ENCODE peak calls at places on chromosomes 16 and 17, in eight cellular contexts. O is stomach, J is HCT116, Q is breast epithelium, Y is GM23338, B is Panc1, X is GM12878, V is prostate gland. A is an unnamed sample.

GRCh38 chr16:79437764-79438728 is 162.5 kb downstream of the MAF start:
- DNase-seq in X (no peak), V (no peak), B (no peak), J (no peak), O (no peak), Y (peak; percentile 44), Q (peak; percentile 75), A (no peak)

GRCh38 chr16:66275795-66276428 is 90.6 kb upstream of the CDH5 start:
- DNase-seq in V (no peak), O (peak; percentile 45), J (peak; percentile 67), Q (no peak), Y (peak; percentile 89), B (peak; percentile 32), X (no peak), A (no peak)

GRCh38 chr17:39099686-39100293 is 51.6 kb downstream of the PLXDC1 start:
- DNase-seq in Q (no peak), X (no peak), J (no peak), V (no peak), Y (no peak), O (no peak), B (no peak), A (no peak)

GRCh38 chr17:42754782-42755181 is 6.2 kb upstream of the RAMP2 start:
- DNase-seq in J (no peak), V (no peak), Y (no peak), B (no peak), Q (no peak), X (no peak), O (no peak), A (no peak)

GRCh38 chr16:15808071-15808470 is 48.8 kb downstream of the MYH11 start:
- DNase-seq in Y (no peak), B (no peak), J (no peak), O (no peak), V (no peak), Q (no peak), X (no peak), A (no peak)

GRCh38 chr17:63843387-63844292 is 1.2 kb upstream of the SMARCD2 start:
- DNase-seq in X (peak; percentile 53), Q (peak; percentile 32), B (no peak), J (peak; percentile 40), O (peak; percentile 41), V (peak; percentile 28), Y (no peak), A (no peak)

GRCh38 chr17:60534010-60534555 is 8.0 kb upstream of the APPBP2 start:
- DNase-seq in Y (no peak), J (no peak), O (no peak), X (no peak), Q (no peak), B (no peak), V (no peak), A (no peak)

GRCh38 chr16:27405546-27406451 is 3.8 kb downstream of the IL21R start:
- DNase-seq in X (no peak), J (no peak), V (no peak), Q (no peak), O (no peak), B (no peak), Y (no peak), A (no peak)

DNA sequence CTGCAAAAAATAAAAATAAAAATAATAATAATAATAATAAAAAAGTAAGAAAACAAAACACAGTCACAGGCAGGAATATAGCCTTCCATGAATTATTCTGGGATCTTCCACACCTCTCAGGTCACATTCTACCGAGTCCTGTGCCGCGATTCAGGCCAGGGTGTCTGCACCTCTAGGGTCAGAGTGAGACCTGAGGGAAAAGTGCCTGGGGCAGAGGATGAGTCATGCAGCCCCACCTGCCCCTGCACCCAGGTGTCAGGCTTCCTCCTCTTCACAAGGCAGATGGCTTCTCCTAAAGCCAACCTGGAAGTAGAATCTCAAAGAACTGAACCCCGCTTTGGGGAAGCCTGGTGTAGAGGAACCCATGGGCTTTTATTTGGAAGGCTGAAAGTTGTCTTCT is 283.7 kb downstream of the CPPED1 start:
- DNase-seq in Y (no peak), Q (no peak), V (no peak), X (no peak), B (no peak), O (no peak), J (no peak), A (no peak)
- TF ChIP-seq POLR2AphosphoS5 in Y (no peak), Q (no peak), V (no peak), X (no peak), B (no peak), O (no peak), J (no peak), A (no peak)

DNA sequence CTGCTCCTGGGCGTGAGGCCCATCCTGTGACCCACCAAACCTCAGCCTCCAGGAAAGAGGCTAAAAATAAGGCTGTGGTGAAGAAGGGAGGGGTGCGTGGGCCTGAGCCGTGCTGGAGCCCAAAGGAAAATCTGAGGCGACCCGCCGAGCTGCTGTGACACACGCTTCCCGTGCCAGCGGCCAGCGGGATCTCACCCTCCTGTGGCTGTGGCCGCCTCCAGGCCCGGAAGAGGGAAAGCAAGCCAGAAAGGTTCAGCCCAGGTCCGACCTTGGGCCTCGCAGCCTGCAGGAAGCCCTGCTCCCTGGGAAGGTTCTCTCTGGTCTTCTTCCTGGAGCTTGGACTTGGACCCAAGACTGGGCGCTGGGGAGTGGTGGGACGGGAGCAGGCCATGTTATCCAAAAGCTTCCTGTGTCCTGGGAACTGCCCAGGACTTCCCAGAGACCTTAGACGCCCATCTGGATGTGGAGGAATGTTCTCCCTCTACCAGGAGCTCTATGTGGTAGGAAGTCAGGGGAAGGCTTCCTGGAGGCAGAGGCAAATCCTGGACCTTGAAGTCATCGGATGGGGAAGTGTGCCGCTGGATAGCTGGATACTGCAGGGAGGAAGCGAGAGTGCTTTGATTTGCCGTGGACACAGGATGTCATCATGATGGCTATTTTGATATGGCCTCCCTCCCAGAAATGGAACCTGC is 11.4 kb downstream of the SPNS2 start:
- DNase-seq in J (no peak), Q (no peak), O (peak; percentile 51), B (no peak), X (no peak), Y (no peak), V (no peak), A (no peak)
- TF ChIP-seq POLR2AphosphoS5 in J (no peak), Q (no peak), O (no peak), B (no peak), X (no peak), Y (no peak), V (no peak), A (no peak)

GRCh38 chr16:87936375-87937230 is at the start of gene CA5A:
- DNase-seq in J (no peak), X (no peak), B (no peak), Q (no peak), V (no peak), O (no peak), Y (no peak), A (no peak)
- TF ChIP-seq POLR2AphosphoS5 in J (no peak), X (no peak), B (no peak), Q (no peak), V (no peak), O (no peak), Y (no peak), A (no peak)

GRCh38 chr17:77781536-77781935 is 177.0 kb upstream of the TNRC6C start:
- DNase-seq in O (no peak), V (no peak), J (no peak), B (no peak), Y (peak; percentile 47), Q (no peak), X (no peak), A (no peak)

GRCh38 chr17:77785526-77785925 is 173.0 kb upstream of the TNRC6C start:
- DNase-seq in X (no peak), Y (no peak), B (no peak), J (no peak), O (no peak), Q (no peak), V (no peak), A (no peak)

GRCh38 chr17:77782611-77783010 is 175.9 kb upstream of the TNRC6C start:
- DNase-seq in J (no peak), Q (no peak), B (no peak), O (no peak), V (no peak), Y (no peak), X (no peak), A (no peak)

GRCh38 chr17:77786090-77786489 is 172.4 kb upstream of the TNRC6C start:
- DNase-seq in X (no peak), O (no peak), J (no peak), V (no peak), Y (peak; percentile 56), Q (no peak), B (no peak), A (no peak)

DNA sequence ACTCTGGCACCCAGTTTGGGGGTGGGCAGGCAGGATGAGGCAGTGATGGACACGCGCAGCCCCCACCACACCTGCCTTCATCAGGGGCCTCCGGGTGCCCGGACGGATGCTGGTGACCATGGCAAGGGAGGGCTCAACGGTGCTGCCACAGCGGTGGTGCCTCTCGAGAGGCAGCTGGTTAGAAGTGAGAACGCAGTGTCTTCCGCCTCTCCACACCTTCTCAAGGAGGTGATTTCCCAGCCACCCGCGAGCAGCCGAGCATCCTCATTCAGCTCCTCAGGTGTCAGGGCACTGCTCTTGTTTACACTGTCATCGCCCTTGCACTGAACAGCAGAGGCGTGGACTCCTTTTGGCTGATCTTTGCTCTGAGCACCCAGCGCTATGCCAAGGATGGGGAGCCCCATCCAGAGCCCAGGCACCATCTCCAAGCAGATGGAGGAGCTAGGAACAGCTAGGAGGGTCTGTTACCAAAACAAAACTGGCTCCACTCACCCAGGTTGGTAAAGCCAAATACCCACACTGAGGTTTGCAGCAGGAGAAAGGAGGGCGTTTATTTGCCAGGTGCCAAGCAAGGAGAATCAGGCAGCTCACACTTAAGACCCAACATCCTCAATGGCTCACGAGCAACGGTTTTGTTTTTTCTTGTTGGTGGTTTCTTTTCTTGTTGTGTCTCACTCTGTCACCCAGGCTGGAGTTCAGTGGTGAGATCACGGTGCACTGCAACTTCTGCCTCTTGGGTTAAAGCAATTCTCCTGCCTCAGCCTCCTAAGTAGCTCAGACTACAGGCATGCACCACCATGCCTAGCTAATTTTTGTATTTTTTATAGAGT is 174.3 kb upstream of the TNRC6C start:
- DNase-seq in B (no peak), J (no peak), O (no peak), X (no peak), Q (no peak), V (no peak), Y (no peak), A (no peak)
- TF ChIP-seq POLR2AphosphoS5 in B (no peak), J (no peak), O (no peak), X (no peak), Q (no peak), V (no peak), Y (no peak), A (no peak)

GRCh38 chr17:75116681-75117080 is 6.9 kb downstream of the ARMC7 start:
- DNase-seq in Q (no peak), Y (no peak), V (no peak), B (no peak), X (no peak), O (no peak), J (no peak), A (no peak)
- TF ChIP-seq POLR2AphosphoS5 in Q (no peak), Y (no peak), V (no peak), B (no peak), X (no peak), O (no peak), J (no peak), A (no peak)

DNA sequence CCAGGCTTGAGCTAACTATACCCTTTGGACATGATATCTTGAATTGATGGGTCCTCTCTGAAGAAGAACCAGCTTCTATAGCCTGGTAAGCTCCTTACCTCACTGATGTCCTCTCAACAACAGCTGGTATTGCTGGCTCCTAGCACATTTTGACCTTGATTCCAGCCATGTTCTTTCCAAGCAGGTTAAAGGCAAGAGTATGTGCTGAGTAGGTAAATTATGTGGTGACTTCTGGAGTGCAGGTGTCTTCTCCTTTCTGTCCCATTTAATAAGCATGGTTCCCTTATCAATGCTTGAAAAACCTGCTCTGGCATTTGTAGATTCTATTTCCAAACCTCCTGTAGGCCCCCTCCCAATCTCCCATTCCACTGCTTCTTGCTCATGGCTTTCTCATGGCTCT is 300.1 kb downstream of the UTP18 start:
- DNase-seq in J (no peak), V (no peak), Q (no peak), O (no peak), X (no peak), Y (no peak), B (no peak), A (no peak)
- TF ChIP-seq POLR2AphosphoS5 in J (no peak), V (no peak), Q (no peak), O (no peak), X (no peak), Y (no peak), B (no peak), A (no peak)